ENCODE peak calls at places on chromosomes 2 and 18, in eight cellular contexts. G is GM23338, R is HFF-Myc, N is A549, M is stomach, O is B cell, H is kidney, S is PC-9. Q is an unnamed sample.

GRCh38 chr2:32523711-32524110 is 104.1 kb upstream of the TTC27 start:
- DNase-seq in O (no peak), M (no peak), H (no peak), R (no peak), N (no peak), G (no peak), S (no peak), Q (no peak)

GRCh38 chr2:7023542-7023941 is 106.3 kb downstream of the RNF144A start:
- DNase-seq in O (no peak), R (no peak), N (no peak), H (no peak), M (no peak), S (no peak), G (no peak), Q (no peak)

GRCh38 chr2:203820969-203821368 is 46.6 kb upstream of the CTLA4 start:
- DNase-seq in N (no peak), S (no peak), M (no peak), O (peak; percentile 13), G (no peak), H (no peak), R (no peak), Q (no peak)

GRCh38 chr2:96241901-96242611 is 23.7 kb downstream of the TMEM127 start:
- DNase-seq in O (peak; percentile 64), R (no peak), H (peak; percentile 53), G (peak; percentile 20), N (no peak), S (no peak), M (peak; percentile 34), Q (peak; percentile 68)

GRCh38 chr2:236859896-236860295 is 225.8 kb upstream of the COPS8 start:
- DNase-seq in O (no peak), G (peak; percentile 25), M (no peak), S (no peak), R (no peak), H (no peak), N (no peak), Q (no peak)

GRCh38 chr2:230895536-230896345 is 29.3 kb downstream of the GPR55 start:
- DNase-seq in M (peak; percentile 48), H (peak; percentile 88), S (peak; percentile 39), G (no peak), R (no peak), O (no peak), N (no peak), Q (no peak)

GRCh38 chr2:187397870-187398269 is 50.2 kb downstream of the CALCRL start:
- DNase-seq in N (no peak), G (no peak), R (no peak), O (no peak), M (no peak), H (no peak), S (no peak), Q (no peak)

GRCh38 chr2:192899466-192899865 is 704.7 kb upstream of the TMEFF2 start:
- DNase-seq in M (no peak), S (no peak), R (no peak), N (no peak), O (no peak), G (no peak), H (no peak), Q (no peak)

GRCh38 chr2:239621611-239622010 is 220.8 kb upstream of the HDAC4 start:
- DNase-seq in M (no peak), R (no peak), G (no peak), O (no peak), S (no peak), H (no peak), N (no peak), Q (no peak)

GRCh38 chr18:49645836-49646235 is 84.0 kb downstream of the LIPG start:
- DNase-seq in S (no peak), G (peak; percentile 25), H (no peak), O (no peak), R (no peak), N (no peak), M (peak; percentile 35), Q (no peak)

GRCh38 chr2:44786045-44786817 is 155.3 kb upstream of the SIX3 start:
- DNase-seq in R (no peak), M (no peak), H (no peak), N (no peak), S (no peak), G (no peak), O (no peak), Q (no peak)

GRCh38 chr2:20623741-20624155 is 27.1 kb downstream of the HS1BP3 start:
- DNase-seq in S (no peak), M (no peak), G (no peak), O (no peak), H (peak; percentile 71), N (no peak), R (no peak), Q (no peak)

GRCh38 chr2:128237081-128237534 is 81.6 kb downstream of the HS6ST1 start:
- DNase-seq in O (no peak), N (no peak), H (no peak), M (no peak), R (no peak), G (no peak), S (no peak), Q (no peak)

GRCh38 chr18:59733411-59733810 is 36.2 kb upstream of the CCBE1 start:
- DNase-seq in M (no peak), H (no peak), N (no peak), S (no peak), R (no peak), O (no peak), G (no peak), Q (no peak)

DNA sequence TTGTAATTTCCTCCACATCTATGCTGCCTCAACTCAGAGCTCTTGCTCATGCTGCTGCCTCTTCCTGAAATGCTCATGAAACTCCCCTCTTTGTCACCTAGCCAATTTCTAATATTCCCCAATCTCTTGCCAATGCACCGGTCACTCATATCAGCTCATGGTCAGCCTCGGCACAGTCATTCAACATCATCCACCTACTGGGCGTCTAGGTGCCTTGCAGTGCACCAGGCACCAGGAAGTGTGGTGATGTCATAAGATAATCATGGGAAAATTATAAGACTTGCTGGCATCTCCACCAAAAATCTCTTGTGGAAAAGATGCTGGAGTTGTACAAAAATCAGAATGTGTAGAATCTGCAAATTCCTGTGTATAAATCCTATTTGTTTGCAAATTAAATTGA is 52.6 kb upstream of the RAB27B start:
- DNase-seq in N (peak; percentile 62), R (peak; percentile 42), G (peak; percentile 20), S (peak; percentile 38), M (peak; percentile 40), H (no peak), O (no peak), Q (no peak)
- TF ChIP-seq CTCF in N (peak; percentile 11), R (peak; percentile 45), G (peak; percentile 17), S (peak; percentile 68), M (peak; percentile 20), H (no peak), O (no peak), Q (no peak)

GRCh38 chr2:105889046-105889445 is 144.3 kb downstream of the NCK2 start:
- DNase-seq in O (no peak), R (no peak), G (no peak), N (no peak), S (no peak), M (no peak), H (no peak), Q (no peak)

GRCh38 chr2:105890856-105891255 is 146.1 kb downstream of the NCK2 start:
- DNase-seq in N (no peak), O (no peak), H (no peak), M (no peak), S (no peak), G (no peak), R (no peak), Q (no peak)

GRCh38 chr2:105886680-105887079 is 142.0 kb downstream of the NCK2 start:
- DNase-seq in O (no peak), R (no peak), S (no peak), N (no peak), M (no peak), G (no peak), H (no peak), Q (no peak)

GRCh38 chr2:105887246-105887645 is 142.5 kb downstream of the NCK2 start:
- DNase-seq in M (no peak), O (no peak), R (no peak), G (no peak), N (no peak), S (no peak), H (no peak), Q (no peak)

DNA sequence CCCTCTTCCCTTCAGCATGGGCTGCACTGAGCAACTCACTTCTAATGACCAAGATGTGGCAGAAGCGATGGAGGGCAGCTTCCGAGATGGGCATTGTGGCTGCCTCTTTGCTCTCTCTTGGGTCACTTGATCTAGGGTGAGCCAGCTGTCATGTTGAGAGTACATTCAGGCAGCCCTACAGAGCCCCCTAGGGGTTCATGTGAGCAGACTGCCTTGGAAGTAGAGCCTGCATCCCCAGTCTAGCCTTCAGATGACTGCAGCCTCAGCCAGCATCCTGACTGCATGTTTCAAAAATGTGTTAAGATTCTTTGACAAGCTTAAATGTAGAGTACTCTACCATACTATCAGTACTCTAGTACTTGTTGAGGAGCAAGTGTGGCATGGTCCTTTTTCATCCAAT is 143.9 kb downstream of the NCK2 start:
- DNase-seq in N (no peak), S (no peak), O (peak; percentile 17), G (peak; percentile 58), M (no peak), R (no peak), H (no peak), Q (no peak)
- TF ChIP-seq CTCF in N (no peak), S (peak; percentile 41), O (peak; percentile 23), G (peak; percentile 60), M (no peak), R (no peak), H (no peak), Q (peak; percentile 43)

DNA sequence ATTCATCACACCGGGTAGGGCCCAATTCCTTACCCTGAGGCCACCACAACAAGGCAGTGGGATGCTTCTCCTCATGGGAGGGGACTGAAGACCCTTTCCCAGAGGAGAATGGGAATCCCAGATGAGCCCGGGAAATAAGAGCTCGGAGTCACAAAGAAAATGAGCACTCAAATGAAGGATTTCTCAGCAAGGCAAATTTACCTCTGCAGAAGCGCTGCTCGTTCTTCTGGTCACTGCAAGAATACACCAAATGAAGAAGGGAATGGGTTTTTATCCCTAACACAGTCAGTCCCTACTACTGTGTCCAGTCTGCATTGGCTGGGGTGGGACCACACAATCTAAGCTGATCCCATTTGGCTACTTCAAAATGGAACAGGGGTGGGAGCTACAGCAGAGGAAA is 35.7 kb upstream of the TRAPPC8 start:
- DNase-seq in S (no peak), M (no peak), O (no peak), H (no peak), N (no peak), G (peak; percentile 17), R (no peak), Q (no peak)
- TF ChIP-seq CTCF in S (no peak), M (no peak), O (no peak), H (no peak), N (no peak), G (no peak), R (no peak), Q (no peak)

DNA sequence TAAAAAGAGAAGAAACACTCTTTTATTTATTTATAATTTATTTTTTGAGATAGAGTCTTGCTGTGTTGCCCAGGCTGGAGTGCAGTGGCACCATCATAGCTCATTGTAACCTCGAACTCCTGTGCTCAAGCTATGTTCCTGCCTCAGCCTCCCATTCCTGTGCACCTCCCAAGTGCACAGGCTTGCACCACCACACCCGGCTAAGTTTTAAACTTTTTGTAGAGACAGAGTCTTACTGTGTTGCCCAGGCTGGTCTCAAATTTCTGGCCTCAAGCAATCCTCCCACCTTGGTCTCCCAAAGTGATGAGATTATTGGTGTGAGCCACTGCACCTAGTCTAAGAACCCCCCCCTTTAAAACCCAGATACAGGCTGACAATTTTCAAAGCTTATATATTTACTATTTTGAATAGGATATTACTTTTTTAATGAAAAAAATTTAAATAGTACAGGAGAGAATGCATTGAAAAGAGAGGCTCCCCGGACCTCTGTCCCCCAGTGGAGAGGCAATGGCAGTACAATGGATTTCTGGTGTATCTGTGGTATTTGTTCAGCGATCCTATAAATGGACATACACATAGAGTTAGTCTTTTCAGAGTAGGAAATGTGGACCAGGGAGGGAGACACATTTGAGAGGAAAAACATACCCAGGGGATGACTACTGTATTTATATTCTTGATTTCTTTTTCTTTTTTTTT is 48.1 kb upstream of the CNOT11 start:
- DNase-seq in N (peak; percentile 29), R (no peak), M (no peak), G (no peak), S (no peak), H (no peak), O (no peak), Q (no peak)
- TF ChIP-seq CTCF in N (no peak), R (no peak), M (peak; percentile 6), G (no peak), S (peak; percentile 26), H (no peak), O (no peak), Q (no peak)

Q was measured in GM13977.